ENCODE peak calls at places on chromosomes 4 and X, in nine cellular contexts. C, Z, S, O, N, L, J, K and B are unnamed samples.

GRCh38 chr4:15833801-15834200 is 55.7 kb downstream of the CD38 start:
- ATAC-seq in C (no peak), Z (no peak), S (no peak), O (no peak), N (no peak), L (no peak), J (no peak), K (no peak), B (no peak)

GRCh38 chr4:56410247-56410646 is 23.0 kb upstream of the AASDH start:
- ATAC-seq in C (peak), Z (no peak), S (peak), O (peak), N (peak), L (peak), J (peak), K (peak), B (no peak)

GRCh38 chrX:125439194-125439849 is 119.7 kb downstream of the TEX13C start:
- ATAC-seq in C (no peak), Z (no peak), S (no peak), O (no peak), N (no peak), L (no peak), J (no peak), K (no peak), B (no peak)

GRCh38 chr4:158914178-158914577 is 145.4 kb downstream of the FNIP2 start:
- ATAC-seq in C (no peak), Z (no peak), S (no peak), O (no peak), N (peak), L (no peak), J (no peak), K (peak), B (no peak)

GRCh38 chr4:143084566-143084965 is 100.2 kb upstream of the USP38 start:
- ATAC-seq in C (no peak), Z (no peak), S (no peak), O (no peak), N (peak), L (no peak), J (no peak), K (no peak), B (no peak)

GRCh38 chr4:110518889-110519490 is 43.0 kb downstream of the ENPEP start:
- ATAC-seq in C (no peak), Z (no peak), S (no peak), O (no peak), N (no peak), L (no peak), J (no peak), K (no peak), B (no peak)

GRCh38 chr4:112374850-112375249 is 77.7 kb downstream of the ALPK1 start:
- ATAC-seq in C (peak), Z (no peak), S (no peak), O (no peak), N (no peak), L (no peak), J (no peak), K (no peak), B (no peak)

GRCh38 chr4:7901274-7901845 is 38.3 kb downstream of the AFAP1 start:
- ATAC-seq in C (no peak), Z (no peak), S (no peak), O (no peak), N (no peak), L (no peak), J (no peak), K (no peak), B (no peak)

GRCh38 chr4:88911246-88912212 is 145.5 kb downstream of the FAM13A start:
- ATAC-seq in C (peak), Z (no peak), S (no peak), O (no peak), N (no peak), L (no peak), J (no peak), K (no peak), B (peak)

GRCh38 chr4:80271806-80272205 is 5.3 kb downstream of the FGF5 start:
- ATAC-seq in C (no peak), Z (no peak), S (no peak), O (no peak), N (no peak), L (no peak), J (no peak), K (no peak), B (no peak)

GRCh38 chrX:2547746-2548145 is 47.0 kb upstream of the DHRSX start:
- ATAC-seq in C (no peak), Z (no peak), S (no peak), O (no peak), N (no peak), L (no peak), J (no peak), K (no peak), B (no peak)

GRCh38 chr4:69999420-69999819 is 3.7 kb downstream of the STATH start:
- ATAC-seq in C (no peak), Z (no peak), S (no peak), O (no peak), N (no peak), L (no peak), J (no peak), K (peak), B (no peak)

GRCh38 chr4:109574931-109575804 is 15.1 kb downstream of the MCUB start:
- ATAC-seq in C (peak), Z (peak), S (peak), O (peak), N (no peak), L (no peak), J (no peak), K (no peak), B (peak)

GRCh38 chrX:9327747-9328145 is 137.1 kb upstream of the TBL1X start:
- ATAC-seq in C (no peak), Z (no peak), S (no peak), O (no peak), N (no peak), L (no peak), J (no peak), K (peak), B (no peak)

GRCh38 chrX:18702362-18703195 is 4.9 kb upstream of the PPEF1 start:
- ATAC-seq in C (no peak), Z (no peak), S (no peak), O (no peak), N (peak), L (no peak), J (no peak), K (peak), B (no peak)

GRCh38 chrX:13053171-13053570 is 8.8 kb upstream of the FAM9C start:
- ATAC-seq in C (peak), Z (no peak), S (no peak), O (no peak), N (no peak), L (no peak), J (no peak), K (no peak), B (peak)

GRCh38 chrX:129798888-129799287 is 19.1 kb downstream of the SASH3 start:
- ATAC-seq in C (peak), Z (no peak), S (peak), O (peak), N (no peak), L (no peak), J (no peak), K (no peak), B (peak)

GRCh38 chr4:1395941-1396805 is 10.1 kb downstream of the NKX1-1 start:
- ATAC-seq in C (no peak), Z (no peak), S (no peak), O (no peak), N (no peak), L (no peak), J (no peak), K (no peak), B (no peak)

GRCh38 chr4:75630174-75630931 is at the start of gene CDKL2:
- ATAC-seq in C (peak), Z (peak), S (peak), O (peak), N (peak), L (peak), J (no peak), K (peak), B (peak)

GRCh38 chr4:105002278-105002677 is 144.4 kb upstream of the TET2 start:
- ATAC-seq in C (no peak), Z (no peak), S (no peak), O (no peak), N (no peak), L (no peak), J (peak), K (no peak), B (no peak)

GRCh38 chr4:26217961-26218676 is 102.7 kb upstream of the RBPJ start:
- ATAC-seq in C (no peak), Z (no peak), S (no peak), O (no peak), N (peak), L (peak), J (peak), K (no peak), B (peak)